ENCODE peak calls at places on chromosomes 11 and 22, in eight cellular contexts. P is HCT116, A is neural progenitor cell, J is GM23248, B is SK-N-SH, Z is GM23338, I is OCI-LY7, O is MM.1S. K is an unnamed sample.

GRCh38 chr22:38314992-38315800 is 2.0 kb downstream of the CSNK1E start:
- DNase-seq in B (no peak), O (peak), I (peak), A (peak), P (no peak), J (peak), Z (no peak), K (no peak)

GRCh38 chr11:9754041-9754471 is 90.2 kb downstream of the SWAP70 start:
- DNase-seq in I (peak), O (no peak), B (no peak), A (no peak), P (no peak), J (peak), Z (no peak), K (no peak)

GRCh38 chr22:40187389-40187788 is 9.7 kb downstream of the TNRC6B start:
- DNase-seq in B (no peak), O (no peak), P (no peak), J (no peak), Z (peak), A (no peak), I (no peak), K (no peak)

GRCh38 chr11:112727341-112727841 is 233.8 kb upstream of the NCAM1 start:
- DNase-seq in J (no peak), P (no peak), O (no peak), I (no peak), B (no peak), A (no peak), Z (no peak), K (no peak)

GRCh38 chr22:46587492-46588278 is 32.5 kb upstream of the GRAMD4 start:
- DNase-seq in Z (no peak), A (no peak), J (no peak), I (peak), O (peak), B (peak), P (no peak), K (no peak)

GRCh38 chr11:105489431-105489830 is 120.4 kb upstream of the GRIA4 start:
- DNase-seq in O (no peak), A (peak), P (no peak), Z (no peak), B (no peak), I (no peak), J (peak), K (no peak)

GRCh38 chr11:121467965-121468364 is 15.2 kb upstream of the SORL1-AS1 start:
- DNase-seq in O (no peak), P (no peak), A (no peak), Z (no peak), J (peak), I (no peak), B (no peak), K (no peak)

GRCh38 chr22:49203091-49203862 is 624.4 kb downstream of the BRD1 start:
- DNase-seq in O (no peak), J (no peak), B (peak), P (no peak), A (no peak), I (no peak), Z (no peak), K (no peak)

GRCh38 chr11:28043930-28044709 is 63.8 kb downstream of the KIF18A start:
- DNase-seq in O (no peak), B (no peak), A (no peak), P (no peak), J (no peak), I (no peak), Z (peak), K (peak)

GRCh38 chr11:58567889-58568512 is 7.7 kb downstream of the LPXN start:
- DNase-seq in J (peak), O (peak), A (peak), P (peak), B (peak), Z (peak), I (peak), K (peak)

GRCh38 chr11:81644239-81644840 is 1089.3 kb downstream of the FAM181B start:
- DNase-seq in P (peak), B (peak), J (peak), O (peak), A (peak), I (peak), Z (peak), K (peak)

GRCh38 chr22:22692707-22693530 is 48.5 kb downstream of the GGTLC2 start:
- DNase-seq in B (peak), P (no peak), O (peak), A (peak), Z (peak), J (peak), I (peak), K (peak)

GRCh38 chr11:13463779-13464290 is 813 bp upstream of the BTBD10 start:
- DNase-seq in I (no peak), J (no peak), O (peak), A (peak), P (no peak), Z (no peak), B (no peak), K (no peak)

GRCh38 chr22:29000225-29000556 is 61.4 kb downstream of the C22orf31 start:
- DNase-seq in I (no peak), J (no peak), B (no peak), Z (peak), O (no peak), P (no peak), A (no peak), K (no peak)

GRCh38 chr22:49052023-49052538 is 775.6 kb downstream of the BRD1 start:
- DNase-seq in A (no peak), I (no peak), B (no peak), O (no peak), P (no peak), Z (no peak), J (no peak), K (no peak)

GRCh38 chr22:20113551-20114310 is 2.2 kb upstream of the RANBP1 start:
- DNase-seq in P (no peak), A (no peak), O (no peak), J (no peak), I (no peak), Z (no peak), B (no peak), K (no peak)

GRCh38 chr11:79155237-79155636 is 285.6 kb downstream of the TENM4 start:
- DNase-seq in P (no peak), B (no peak), I (no peak), J (no peak), Z (no peak), A (no peak), O (no peak), K (no peak)

GRCh38 chr11:79152511-79152910 is 288.3 kb downstream of the TENM4 start:
- DNase-seq in P (no peak), B (no peak), J (no peak), Z (no peak), A (no peak), O (no peak), I (no peak), K (no peak)

GRCh38 chr11:79157738-79158137 is 283.1 kb downstream of the TENM4 start:
- DNase-seq in Z (no peak), I (no peak), P (no peak), J (no peak), A (no peak), B (no peak), O (no peak), K (no peak)

GRCh38 chr11:79159657-79160450 is 281.0 kb downstream of the TENM4 start:
- DNase-seq in J (no peak), I (no peak), B (no peak), P (no peak), O (no peak), A (no peak), Z (no peak), K (no peak)

GRCh38 chr11:79156031-79156430 is 284.8 kb downstream of the TENM4 start:
- DNase-seq in J (no peak), O (no peak), Z (no peak), A (no peak), P (no peak), I (no peak), B (no peak), K (no peak)
- TF ChIP-seq EZH2phosphoT487 in J (no peak), O (no peak), Z (no peak), A (no peak), P (no peak), I (no peak), B (no peak), K (no peak)

GRCh38 chr11:102555091-102555490 is 24.5 kb upstream of the MMP7 start:
- DNase-seq in O (no peak), J (no peak), B (no peak), A (peak), Z (no peak), P (no peak), I (no peak), K (no peak)

GRCh38 chr11:102559839-102560238 is 29.3 kb upstream of the MMP7 start:
- DNase-seq in A (no peak), O (peak), B (no peak), P (no peak), Z (no peak), J (no peak), I (peak), K (no peak)

GRCh38 chr11:102564110-102564509 is 33.6 kb upstream of the MMP7 start:
- DNase-seq in A (no peak), O (peak), J (peak), Z (no peak), P (peak), B (no peak), I (no peak), K (peak)

GRCh38 chr11:102561636-102562035 is 31.1 kb upstream of the MMP7 start:
- DNase-seq in Z (no peak), O (no peak), J (no peak), B (no peak), I (no peak), A (no peak), P (no peak), K (no peak)

GRCh38 chr11:102560555-102561011 is 30.0 kb upstream of the MMP7 start:
- DNase-seq in Z (no peak), J (peak), A (no peak), P (no peak), B (no peak), O (peak), I (peak), K (peak)
- H3K4me3 ChIP-seq in Z (no peak), J (peak), A (no peak), P (no peak), B (peak), O (no peak), I (peak), K (peak)

DNA sequence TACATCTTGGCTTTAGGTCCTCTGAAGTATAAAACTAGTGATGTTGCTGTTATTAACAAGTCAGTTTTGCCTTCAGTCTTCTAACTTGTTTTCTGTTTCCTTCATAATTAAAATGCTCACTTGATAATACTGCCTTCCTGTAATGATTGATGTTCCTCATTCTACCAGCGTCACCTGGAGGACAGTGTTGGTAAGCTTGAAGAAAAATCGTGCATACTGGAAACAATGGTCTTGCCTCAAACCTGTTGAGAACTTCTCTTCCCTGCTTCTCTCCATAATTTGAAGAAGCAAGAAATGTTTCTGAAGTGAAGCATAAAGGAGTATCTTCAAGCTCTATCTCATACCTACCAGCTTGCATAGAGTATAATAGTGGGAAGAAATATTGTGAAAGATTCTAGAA is 3.0 kb downstream of the YWHAH start:
- DNase-seq in A (no peak), O (peak), Z (no peak), B (no peak), I (peak), J (no peak), P (no peak), K (no peak)
- TF ChIP-seq EZH2phosphoT487 in A (no peak), O (no peak), Z (no peak), B (no peak), I (no peak), J (no peak), P (no peak), K (no peak)

GRCh38 chr11:68903288-68903630 is 373 bp downstream of the MRPL21 start:
- DNase-seq in B (no peak), P (no peak), I (no peak), O (no peak), A (peak), Z (no peak), J (peak), K (no peak)

GRCh38 chr11:68903631-68904457 is at the start of the genes IGHMBP2 and MRPL21:
- DNase-seq in P (peak), J (peak), B (peak), I (peak), A (peak), Z (peak), O (peak), K (peak)

GRCh38 chr11:68905421-68906360 is 2.0 kb downstream of the IGHMBP2 start:
- DNase-seq in O (no peak), Z (peak), P (no peak), A (no peak), J (no peak), B (no peak), I (no peak), K (peak)

GRCh38 chr11:68900835-68901381 is 2.7 kb downstream of the MRPL21 start:
- DNase-seq in P (no peak), Z (no peak), I (no peak), A (no peak), O (no peak), B (no peak), J (no peak), K (no peak)

GRCh38 chr11:68904458-68904847 is 762 bp downstream of the IGHMBP2 start:
- DNase-seq in Z (no peak), I (peak), A (no peak), P (no peak), J (no peak), O (peak), B (peak), K (no peak)
- H3K4me3 ChIP-seq in Z (peak), I (peak), A (peak), P (peak), J (peak), O (peak), B (peak), K (peak)

GRCh38 chr11:75635009-75635909 is 33.6 kb downstream of the MAP6 start:
- DNase-seq in B (no peak), J (peak), O (peak), I (no peak), P (no peak), A (peak), Z (peak), K (no peak)
- TF ChIP-seq EZH2phosphoT487 in B (no peak), J (no peak), O (no peak), I (no peak), P (no peak), A (no peak), Z (no peak), K (no peak)

GRCh38 chr22:50304528-50305392 is 2.7 kb downstream of the PLXNB2 start:
- DNase-seq in Z (no peak), J (peak), P (no peak), I (no peak), B (no peak), A (no peak), O (no peak), K (peak)

GRCh38 chr22:50302564-50302963 is 4.9 kb downstream of the PLXNB2 start:
- DNase-seq in P (no peak), Z (no peak), B (peak), I (no peak), A (no peak), J (peak), O (no peak), K (no peak)

GRCh38 chr22:50303515-50303847 is 4.0 kb downstream of the PLXNB2 start:
- DNase-seq in J (no peak), A (no peak), B (no peak), P (no peak), O (no peak), I (no peak), Z (no peak), K (no peak)

GRCh38 chr22:50305393-50305657 is 2.1 kb downstream of the PLXNB2 start:
- DNase-seq in O (no peak), J (no peak), B (no peak), I (no peak), A (no peak), P (no peak), Z (no peak), K (no peak)

GRCh38 chr22:50303848-50304527 is 3.5 kb downstream of the PLXNB2 start:
- DNase-seq in O (no peak), P (no peak), I (peak), J (peak), Z (peak), B (peak), A (peak), K (peak)
- H3K4me3 ChIP-seq in O (no peak), P (peak), I (no peak), J (peak), Z (no peak), B (peak), A (no peak), K (peak)